ENCODE peak calls at places on chromosomes 16 and 17, in five cellular contexts. Q, N, Z, L and Y are unnamed samples.

GRCh38 chr17:17313350-17313991 is 10.3 kb downstream of the NT5M start:
- DNase-seq in Q (no peak), N (peak; percentile 19), Z (no peak), L (peak; percentile 78), Y (peak; percentile 38)

GRCh38 chr17:63275968-63276349 is 170.1 kb downstream of the CYB561 start:
- DNase-seq in Q (no peak), N (no peak), Z (no peak), L (no peak), Y (no peak)

GRCh38 chr17:39754958-39755549 is 17.3 kb downstream of the GRB7 start:
- DNase-seq in Q (no peak), N (no peak), Z (no peak), L (no peak), Y (peak; percentile 46)

GRCh38 chr16:70691223-70692129 is 5.6 kb upstream of the MTSS2 start:
- DNase-seq in Q (peak; percentile 91), N (peak; percentile 88), Z (peak; percentile 97), L (peak; percentile 96), Y (no peak)

GRCh38 chr17:7717756-7718350 is 309 bp downstream of the DNAH2 start:
- DNase-seq in Q (no peak), N (no peak), Z (no peak), L (peak; percentile 63), Y (no peak)

GRCh38 chr17:59761385-59762021 is 54.0 kb downstream of the VMP1 start:
- DNase-seq in Q (no peak), N (no peak), Z (no peak), L (no peak), Y (no peak)

GRCh38 chr17:27538156-27538955 is 82.1 kb downstream of the KSR1 start:
- DNase-seq in Q (no peak), N (no peak), Z (no peak), L (no peak), Y (no peak)

GRCh38 chr17:50180066-50180465 is 14.3 kb downstream of the SGCA start:
- DNase-seq in Q (no peak), N (no peak), Z (no peak), L (peak; percentile 27), Y (no peak)

GRCh38 chr16:13186813-13187212 is 285.4 kb downstream of the SHISA9 start:
- DNase-seq in Q (no peak), N (no peak), Z (no peak), L (no peak), Y (no peak)

GRCh38 chr17:77300016-77300686 is 159.4 kb downstream of the SEC14L1 start:
- DNase-seq in Q (no peak), N (no peak), Z (no peak), L (no peak), Y (no peak)

GRCh38 chr17:15744091-15744676 is 12.1 kb downstream of the TBC1D26 start:
- DNase-seq in Q (no peak), N (no peak), Z (no peak), L (no peak), Y (no peak)

GRCh38 chr17:35063514-35064223 is at the start of gene RFFL:
- DNase-seq in Q (peak; percentile 94), N (peak; percentile 85), Z (peak; percentile 95), L (peak; percentile 91), Y (peak; percentile 54)

GRCh38 chr17:42104264-42104663 is 6.0 kb upstream of the ZNF385C start:
- DNase-seq in Q (no peak), N (no peak), Z (no peak), L (no peak), Y (no peak)

GRCh38 chr16:80317132-80318098 is 223.4 kb upstream of the DYNLRB2 start:
- DNase-seq in Q (no peak), N (no peak), Z (no peak), L (no peak), Y (no peak)
- TF ChIP-seq CTCF in Q (no peak), N (no peak), Z (no peak), L (no peak), Y (no peak)

DNA sequence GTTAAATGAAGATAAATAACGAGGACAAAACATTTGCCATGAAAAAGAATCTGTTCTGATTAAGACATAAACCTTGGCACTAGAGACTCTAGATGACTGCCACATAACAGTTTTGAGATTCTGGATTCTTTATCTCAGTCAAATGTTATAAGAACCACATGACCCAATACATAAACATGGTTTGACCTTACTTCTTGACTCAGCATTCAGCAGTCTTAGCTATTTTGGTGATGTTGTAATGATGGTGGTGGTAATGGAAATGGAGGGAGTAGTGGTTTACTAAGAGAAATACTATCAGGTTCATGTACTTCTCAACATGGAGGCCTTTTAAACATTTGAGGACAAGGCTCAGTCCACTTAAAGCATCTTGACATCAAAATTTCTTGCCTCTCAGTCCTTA is 925.4 kb downstream of the CDH11 start:
- DNase-seq in Q (no peak), N (no peak), Z (no peak), L (no peak), Y (no peak)
- TF ChIP-seq CTCF in Q (no peak), N (no peak), Z (no peak), L (no peak), Y (no peak)

GRCh38 chr17:3573246-3574100 is 15.9 kb upstream of the TRPV3 start:
- DNase-seq in Q (no peak), N (no peak), Z (no peak), L (no peak), Y (no peak)
- TF ChIP-seq CTCF in Q (no peak), N (no peak), Z (no peak), L (no peak), Y (no peak)

GRCh38 chr16:1192384-1193073 is 32.5 kb downstream of the TPSG1 start:
- DNase-seq in Q (no peak), N (no peak), Z (no peak), L (no peak), Y (no peak)

GRCh38 chr16:1184156-1184868 is 31.4 kb downstream of the CACNA1H start:
- DNase-seq in Q (no peak), N (no peak), Z (no peak), L (no peak), Y (no peak)

GRCh38 chr16:1184980-1185379 is 32.1 kb downstream of the CACNA1H start:
- DNase-seq in Q (no peak), N (no peak), Z (no peak), L (no peak), Y (no peak)

GRCh38 chr16:1189455-1189854 is 35.6 kb downstream of the TPSG1 start:
- DNase-seq in Q (no peak), N (no peak), Z (no peak), L (no peak), Y (no peak)

GRCh38 chr16:1188781-1189189 is 35.9 kb downstream of the CACNA1H start:
- DNase-seq in Q (no peak), N (peak; percentile 45), Z (no peak), L (no peak), Y (peak; percentile 46)
- TF ChIP-seq CTCF in Q (no peak), N (no peak), Z (no peak), L (no peak), Y (no peak)

GRCh38 chr16:30829130-30830071 is 42.4 kb upstream of the ZNF629 start:
- DNase-seq in Q (no peak), N (no peak), Z (no peak), L (no peak), Y (no peak)
- TF ChIP-seq CTCF in Q (no peak), N (no peak), Z (no peak), L (no peak), Y (no peak)